ENCODE peak calls at places on chromosomes 3 and 15, in six cellular contexts. One of them, this sample, is unnamed.

GRCh38 chr3:15601399-15602145 is at the start of the genes BTD and HACL1:
- DNase-seq in left lung: peak
- DNase-seq in cardiac fibroblast: peak
- DNase-seq in CD8-positive, alpha-beta T cell: peak
- DNase-seq in heart right ventricle: peak
- DNase-seq in AG04450: peak
- DNase-seq in this sample: peak

GRCh38 chr3:188656196-188656982 is 502.4 kb downstream of the LPP start:
- DNase-seq in heart right ventricle: no peak
- DNase-seq in cardiac fibroblast: peak
- DNase-seq in left lung: no peak
- DNase-seq in AG04450: no peak
- DNase-seq in CD8-positive, alpha-beta T cell: no peak
- DNase-seq in this sample: no peak

GRCh38 chr3:195714380-195715011 is 6.3 kb upstream of the MUC20 start:
- DNase-seq in heart right ventricle: no peak
- DNase-seq in left lung: no peak
- DNase-seq in cardiac fibroblast: no peak
- DNase-seq in AG04450: no peak
- DNase-seq in CD8-positive, alpha-beta T cell: no peak
- DNase-seq in this sample: no peak

GRCh38 chr3:129045675-129046036 is 14.9 kb upstream of the GP9 start:
- DNase-seq in heart right ventricle: no peak
- DNase-seq in left lung: no peak
- DNase-seq in AG04450: no peak
- DNase-seq in CD8-positive, alpha-beta T cell: peak
- DNase-seq in cardiac fibroblast: no peak
- DNase-seq in this sample: no peak

GRCh38 chr3:51679318-51679717 is 8.3 kb downstream of the TEX264 start:
- DNase-seq in cardiac fibroblast: no peak
- DNase-seq in left lung: no peak
- DNase-seq in CD8-positive, alpha-beta T cell: no peak
- DNase-seq in AG04450: no peak
- DNase-seq in heart right ventricle: no peak
- DNase-seq in this sample: peak

GRCh38 chr3:23999012-23999641 is 54.0 kb downstream of the NR1D2 start:
- DNase-seq in left lung: peak
- DNase-seq in AG04450: peak
- DNase-seq in heart right ventricle: peak
- DNase-seq in CD8-positive, alpha-beta T cell: peak
- DNase-seq in cardiac fibroblast: peak
- DNase-seq in this sample: peak

GRCh38 chr3:134748698-134749097 is 46.4 kb upstream of the EPHB1 start:
- DNase-seq in heart right ventricle: no peak
- DNase-seq in left lung: no peak
- DNase-seq in AG04450: no peak
- DNase-seq in CD8-positive, alpha-beta T cell: no peak
- DNase-seq in cardiac fibroblast: no peak
- DNase-seq in this sample: no peak

GRCh38 chr15:45094358-45094730 is 19.6 kb downstream of the DUOX2 start:
- DNase-seq in heart right ventricle: no peak
- DNase-seq in CD8-positive, alpha-beta T cell: no peak
- DNase-seq in cardiac fibroblast: no peak
- DNase-seq in AG04450: no peak
- DNase-seq in left lung: peak
- DNase-seq in this sample: no peak

GRCh38 chr3:58784888-58785287 is 118.3 kb upstream of the FAM3D start:
- DNase-seq in left lung: no peak
- DNase-seq in CD8-positive, alpha-beta T cell: no peak
- DNase-seq in heart right ventricle: no peak
- DNase-seq in AG04450: no peak
- DNase-seq in cardiac fibroblast: no peak
- DNase-seq in this sample: no peak

GRCh38 chr3:128438488-128439072 is 28.1 kb downstream of the DNAJB8 start:
- DNase-seq in left lung: no peak
- DNase-seq in AG04450: no peak
- DNase-seq in heart right ventricle: no peak
- DNase-seq in CD8-positive, alpha-beta T cell: no peak
- DNase-seq in cardiac fibroblast: no peak
- DNase-seq in this sample: no peak

GRCh38 chr15:63186065-63186464 is 3.3 kb upstream of the RAB8B start:
- DNase-seq in left lung: no peak
- DNase-seq in cardiac fibroblast: peak
- DNase-seq in CD8-positive, alpha-beta T cell: no peak
- DNase-seq in AG04450: peak
- DNase-seq in heart right ventricle: no peak
- DNase-seq in this sample: no peak

GRCh38 chr15:63915888-63916731 is 82.4 kb upstream of the HERC1 start:
- DNase-seq in cardiac fibroblast: peak
- DNase-seq in AG04450: no peak
- DNase-seq in heart right ventricle: no peak
- DNase-seq in CD8-positive, alpha-beta T cell: no peak
- DNase-seq in left lung: no peak
- DNase-seq in this sample: no peak

DNA sequence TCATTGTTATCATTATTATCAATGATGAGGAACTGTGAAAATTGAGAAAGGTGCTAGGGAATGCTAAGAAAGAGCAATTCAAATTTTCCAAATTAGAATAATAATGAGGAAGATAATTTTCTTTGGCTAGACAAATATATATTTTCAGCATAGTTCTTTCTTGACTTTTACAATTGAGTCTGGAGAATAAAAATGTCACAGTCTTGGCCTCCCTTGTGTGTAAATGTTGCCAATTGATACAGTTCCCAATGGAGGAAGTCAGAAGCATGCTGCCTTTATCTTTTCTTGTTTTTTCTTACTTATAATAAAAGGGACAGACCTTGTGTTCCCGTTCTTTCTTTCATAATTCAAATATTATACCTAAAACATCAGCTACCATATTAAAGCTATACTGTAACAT is 774.4 kb downstream of the SI start:
- DNase-seq in cardiac fibroblast: no peak
- DNase-seq in heart right ventricle: no peak
- DNase-seq in AG04450: no peak
- DNase-seq in left lung: no peak
- DNase-seq in CD8-positive, alpha-beta T cell: no peak
- DNase-seq in this sample: no peak
- H3K4me3 ChIP-seq in cardiac fibroblast: no peak
- H3K4me3 ChIP-seq in heart right ventricle: no peak
- H3K4me3 ChIP-seq in AG04450: no peak
- H3K4me3 ChIP-seq in left lung: no peak
- H3K4me3 ChIP-seq in CD8-positive, alpha-beta T cell: no peak
- H3K4me3 ChIP-seq in this sample: no peak

DNA sequence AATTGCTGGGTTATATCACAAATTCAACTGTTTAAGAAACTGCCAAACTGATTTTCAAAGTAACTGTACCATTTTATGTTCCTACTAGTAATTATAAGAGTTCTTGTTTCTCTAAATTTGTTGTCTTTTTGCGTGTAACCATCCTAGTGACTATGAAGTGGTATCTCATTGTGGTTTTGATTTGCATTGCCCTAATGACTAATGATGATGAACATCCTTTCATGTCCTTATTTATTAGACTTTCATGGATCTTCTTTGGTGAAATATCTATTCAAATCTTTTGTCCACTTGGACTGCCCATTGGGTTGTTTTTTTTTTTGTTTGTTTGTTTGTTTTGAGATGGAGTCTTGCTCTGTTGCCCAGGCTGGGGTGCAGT is 3.6 kb downstream of the OXSR1 start:
- DNase-seq in CD8-positive, alpha-beta T cell: no peak
- DNase-seq in heart right ventricle: no peak
- DNase-seq in AG04450: no peak
- DNase-seq in cardiac fibroblast: no peak
- DNase-seq in left lung: no peak
- DNase-seq in this sample: no peak
- H3K4me3 ChIP-seq in CD8-positive, alpha-beta T cell: no peak
- H3K4me3 ChIP-seq in heart right ventricle: no peak
- H3K4me3 ChIP-seq in AG04450: no peak
- H3K4me3 ChIP-seq in cardiac fibroblast: no peak
- H3K4me3 ChIP-seq in left lung: no peak
- H3K4me3 ChIP-seq in this sample: no peak

GRCh38 chr3:185930393-185931107 is 7.3 kb downstream of the TRA2B start:
- DNase-seq in heart right ventricle: no peak
- DNase-seq in left lung: no peak
- DNase-seq in cardiac fibroblast: no peak
- DNase-seq in AG04450: no peak
- DNase-seq in CD8-positive, alpha-beta T cell: no peak
- DNase-seq in this sample: no peak
- H3K4me3 ChIP-seq in heart right ventricle: no peak
- H3K4me3 ChIP-seq in left lung: no peak
- H3K4me3 ChIP-seq in cardiac fibroblast: no peak
- H3K4me3 ChIP-seq in AG04450: peak
- H3K4me3 ChIP-seq in CD8-positive, alpha-beta T cell: no peak
- H3K4me3 ChIP-seq in this sample: no peak

GRCh38 chr3:49412632-49413337 is 562 bp downstream of the TCTA start:
- DNase-seq in cardiac fibroblast: no peak
- DNase-seq in heart right ventricle: no peak
- DNase-seq in left lung: no peak
- DNase-seq in AG04450: no peak
- DNase-seq in CD8-positive, alpha-beta T cell: no peak
- DNase-seq in this sample: no peak

GRCh38 chr3:49410844-49411549 is 779 bp downstream of the RHOA start:
- DNase-seq in AG04450: no peak
- DNase-seq in left lung: no peak
- DNase-seq in heart right ventricle: no peak
- DNase-seq in cardiac fibroblast: no peak
- DNase-seq in CD8-positive, alpha-beta T cell: no peak
- DNase-seq in this sample: no peak

GRCh38 chr3:49410102-49410843 is 1.5 kb downstream of the RHOA start:
- DNase-seq in cardiac fibroblast: no peak
- DNase-seq in CD8-positive, alpha-beta T cell: no peak
- DNase-seq in left lung: no peak
- DNase-seq in heart right ventricle: no peak
- DNase-seq in AG04450: no peak
- DNase-seq in this sample: no peak

GRCh38 chr3:49411968-49412631 is at the start of the genes RHOA and TCTA:
- DNase-seq in CD8-positive, alpha-beta T cell: peak
- DNase-seq in cardiac fibroblast: peak
- DNase-seq in AG04450: peak
- DNase-seq in left lung: peak
- DNase-seq in heart right ventricle: peak
- DNase-seq in this sample: peak

DNA sequence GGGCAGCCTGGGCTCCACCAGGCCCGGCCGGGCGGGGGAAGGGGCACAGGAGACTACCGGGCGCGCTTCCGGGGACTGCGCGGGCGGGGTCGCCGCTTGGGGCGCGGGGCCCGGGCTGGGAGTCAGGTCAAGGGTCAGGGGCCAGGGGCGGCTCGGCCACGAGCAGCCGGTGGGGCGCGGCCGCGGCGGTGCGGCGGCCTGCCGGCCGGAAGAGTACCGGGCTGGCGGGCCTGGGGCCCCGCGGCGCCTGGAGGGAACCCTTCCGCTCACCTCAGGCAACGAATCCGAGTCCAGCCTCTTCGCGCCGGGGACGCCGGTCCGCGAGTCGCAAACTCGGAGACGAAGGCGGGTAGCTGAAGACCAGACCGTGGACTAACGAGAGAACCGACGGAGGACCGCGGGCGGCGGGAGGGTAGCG is 217 bp downstream of the RHOA start:
- DNase-seq in left lung: peak
- DNase-seq in heart right ventricle: peak
- DNase-seq in AG04450: no peak
- DNase-seq in CD8-positive, alpha-beta T cell: peak
- DNase-seq in cardiac fibroblast: peak
- DNase-seq in this sample: peak
- H3K4me3 ChIP-seq in left lung: peak
- H3K4me3 ChIP-seq in heart right ventricle: peak
- H3K4me3 ChIP-seq in AG04450: peak
- H3K4me3 ChIP-seq in CD8-positive, alpha-beta T cell: peak
- H3K4me3 ChIP-seq in cardiac fibroblast: peak
- H3K4me3 ChIP-seq in this sample: peak